ENCODE peak calls at places on chromosomes 13 and 19, in four cellular contexts. O, I, E and S are unnamed samples. For H3K4me1, the result is how much of the 10 kb centered on the place peaks cover.

GRCh38 chr19:19821366-19822147 is at the start of gene ZNF506:
- DNase-seq in O (peak), I (peak), E (peak), S (peak)

GRCh38 chr13:37375724-37376123 is 222.8 kb downstream of the POSTN start:
- DNase-seq in O (no peak), I (no peak), E (peak), S (no peak)

GRCh38 chr13:40668335-40668734 is 1.9 kb upstream of the FOXO1 start:
- DNase-seq in O (peak), I (no peak), E (no peak), S (no peak)

GRCh38 chr19:45110811-45111210 is 17.8 kb downstream of the PPP1R37 start:
- DNase-seq in O (no peak), I (no peak), E (no peak), S (no peak)

GRCh38 chr13:53189162-53189561 is 160.5 kb downstream of the OLFM4 start:
- DNase-seq in O (no peak), I (no peak), E (no peak), S (no peak)

GRCh38 chr13:42258747-42259146 is 13.2 kb upstream of the AKAP11 start:
- DNase-seq in O (peak), I (no peak), E (no peak), S (no peak)

GRCh38 chr13:79407349-79407979 is 1.4 kb upstream of the RBM26 start:
- DNase-seq in O (no peak), I (no peak), E (no peak), S (no peak)

GRCh38 chr13:30744056-30744684 is 8.8 kb downstream of the ALOX5AP start:
- DNase-seq in O (no peak), I (peak), E (peak), S (no peak)

GRCh38 chr13:45068036-45069001 is 52.0 kb upstream of the GTF2F2 start:
- DNase-seq in O (no peak), I (no peak), E (no peak), S (no peak)

GRCh38 chr19:32599258-32599657 is 18.3 kb downstream of the PDCD5 start:
- DNase-seq in O (no peak), I (no peak), E (no peak), S (no peak)

GRCh38 chr13:25037057-25037813 is 58.7 kb upstream of the PABPC3 start:
- DNase-seq in O (peak), I (peak), E (peak), S (no peak)

GRCh38 chr19:48913114-48913513 is 13.0 kb downstream of the NUCB1 start:
- DNase-seq in O (no peak), I (no peak), E (no peak), S (no peak)

GRCh38 chr13:98496239-98496668 is 80.7 kb downstream of the STK24 start:
- DNase-seq in O (no peak), I (no peak), E (peak), S (no peak)

GRCh38 chr19:50498219-50499056 is 12.6 kb downstream of the JOSD2 start:
- DNase-seq in O (no peak), I (no peak), E (no peak), S (no peak)

GRCh38 chr13:102642475-102642874 is 45.7 kb downstream of the TPP2 start:
- DNase-seq in O (no peak), I (peak), E (no peak), S (no peak)
- H3K4me1 ChIP-seq in O (under half), I (under half), E (under half), S (under half)

DNA sequence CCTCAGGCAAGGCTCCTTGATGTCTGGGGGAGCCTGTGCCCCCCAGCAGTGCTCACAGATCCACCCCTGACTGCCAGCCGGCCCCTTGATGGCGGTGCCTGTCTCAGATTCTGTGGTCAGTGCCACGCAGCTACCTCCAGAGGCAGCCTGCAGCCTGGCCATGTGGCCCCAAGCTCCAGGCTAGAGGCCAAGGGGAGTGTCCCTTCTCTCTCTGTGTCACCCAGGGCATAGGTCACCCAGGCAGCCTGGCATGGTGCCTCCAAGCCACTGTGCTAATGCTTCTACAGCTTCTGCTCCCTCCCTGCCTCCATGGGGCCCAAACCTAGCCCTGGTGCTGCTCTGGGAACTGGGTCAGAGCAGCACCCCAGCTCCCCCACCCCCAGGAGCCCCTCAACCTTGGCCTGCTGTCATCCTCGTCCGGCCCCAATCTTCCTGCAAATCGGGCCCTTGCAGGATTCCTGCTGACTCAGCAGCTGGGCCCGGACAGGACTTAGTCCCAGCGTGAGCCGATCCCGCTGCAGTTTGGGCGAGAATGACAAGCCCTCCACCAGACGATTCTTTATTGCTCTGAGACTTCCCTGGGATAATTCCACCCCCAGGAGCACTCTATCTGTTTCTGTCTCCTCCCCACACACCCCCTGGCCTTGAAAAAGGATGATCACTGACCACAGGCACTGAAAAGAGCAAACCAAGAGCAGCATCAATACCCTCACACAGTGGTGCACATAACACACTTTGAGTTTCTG is 2.7 kb upstream of the ARL11 start:
- DNase-seq in O (no peak), I (no peak), E (peak), S (no peak)
- H3K9ac ChIP-seq in O (no peak), I (no peak), E (no peak), S (no peak)

GRCh38 chr19:18290250-18291018 is 9.0 kb upstream of the JUND start:
- DNase-seq in O (no peak), I (no peak), E (peak), S (no peak)
- H3K4me1 ChIP-seq in O (under half), I (under half), E (under half), S (under half)

DNA sequence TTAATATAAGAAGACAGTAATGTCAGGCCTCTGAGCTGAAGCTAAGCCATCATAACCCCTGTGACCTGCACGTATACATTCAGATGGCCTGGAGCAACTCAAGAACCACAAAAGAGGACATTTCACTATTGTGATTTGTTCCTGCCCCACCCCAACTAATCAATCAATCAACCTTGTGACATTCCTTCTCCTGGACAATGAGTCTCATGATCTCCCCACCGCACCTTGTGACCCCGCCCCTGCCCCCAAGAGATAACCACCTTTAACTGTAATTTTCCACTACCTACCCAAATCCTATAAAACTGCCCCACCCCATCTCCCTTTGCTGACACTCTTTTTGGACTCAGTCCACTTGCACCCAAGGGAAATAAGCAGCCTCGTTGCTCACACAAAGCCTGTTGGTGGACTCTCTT is 14.1 kb downstream of the CD70 start:
- DNase-seq in O (no peak), I (no peak), E (no peak), S (no peak)
- H3K9ac ChIP-seq in O (no peak), I (no peak), E (no peak), S (no peak)

DNA sequence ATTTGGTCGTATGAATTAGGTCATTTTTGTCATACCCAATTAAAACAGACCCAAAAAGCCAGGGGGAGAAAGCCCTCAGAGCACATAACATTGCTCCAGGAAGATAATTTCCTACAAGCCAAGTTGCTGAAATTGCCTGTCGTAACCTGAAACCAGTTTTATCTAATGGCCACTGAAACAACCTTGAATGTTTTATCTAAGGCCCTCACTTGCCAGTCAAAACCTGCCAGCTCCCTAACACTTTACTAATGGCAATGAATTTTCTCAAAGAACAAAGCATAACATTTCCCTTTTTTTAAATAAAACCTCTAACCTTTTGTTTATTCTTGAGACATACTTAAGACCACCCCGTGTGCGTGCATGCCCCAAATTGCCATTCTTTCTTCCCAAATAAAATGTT is 496.2 kb upstream of the KLHL1 start:
- DNase-seq in O (no peak), I (no peak), E (no peak), S (no peak)
- H3K4me1 ChIP-seq in O (under half), I (under half), E (under half), S (under half)